ENCODE peak calls at places on chromosomes 16 and 17, in ten cellular contexts. J is HCT116; B is fibroblast of lung; Z is effector memory CD4-positive, alpha-beta T cell; O is stomach; X is GM23248; Y is IMR-90; N is Peyer's patch; H is body of pancreas; V is naive thymus-derived CD4-positive, alpha-beta T cell. I is an unnamed sample. For H3K4me1, H3K36me3 and H3K9me3, the result is how much of the 10 kb centered on the place peaks cover.

GRCh38 chr17:45368661-45369060 is 51.8 kb upstream of the MAP3K14 start:
- DNase-seq in J (no peak), Z (no peak), V (no peak), X (peak), B (peak), O (no peak), N (no peak), Y (peak), H (no peak), I (no peak)

GRCh38 chr16:84928679-84929420 is 82.5 kb downstream of the ZDHHC7 start:
- DNase-seq in Y (peak), O (peak), B (no peak), V (no peak), X (peak), J (no peak), Z (no peak), H (peak), N (no peak), I (no peak)

GRCh38 chr17:62597920-62598319 is 29.6 kb upstream of the MRC2 start:
- DNase-seq in Z (no peak), H (no peak), B (no peak), O (no peak), J (no peak), N (no peak), V (no peak), Y (no peak), X (peak), I (no peak)

GRCh38 chr17:38693700-38694329 is 11.3 kb upstream of the MLLT6 start:
- DNase-seq in J (no peak), H (peak), O (peak), V (no peak), Z (no peak), Y (peak), N (peak), X (peak), B (peak), I (no peak)

GRCh38 chr16:56513972-56514371 is 5.9 kb downstream of the BBS2 start:
- DNase-seq in O (peak), Y (peak), H (peak), N (peak), Z (peak), V (peak), B (peak), J (peak), X (peak), I (peak)

GRCh38 chr17:44108440-44109311 is 14.8 kb downstream of the HDAC5 start:
- DNase-seq in Z (no peak), B (peak), O (peak), Y (peak), N (peak), X (peak), H (peak), V (no peak), J (no peak), I (no peak)

GRCh38 chr16:47924950-47925349 is 230.8 kb downstream of the ABCC12 start:
- DNase-seq in Y (no peak), Z (no peak), H (no peak), J (no peak), B (no peak), O (no peak), V (no peak), X (no peak), N (no peak), I (no peak)

GRCh38 chr17:38625482-38625881 is 19.7 kb upstream of the SRCIN1 start:
- DNase-seq in X (no peak), N (no peak), Z (no peak), O (no peak), H (no peak), Y (no peak), B (no peak), V (no peak), J (no peak), I (no peak)

GRCh38 chr16:14389359-14389758 is 240.7 kb downstream of the PARN start:
- DNase-seq in X (no peak), V (no peak), B (no peak), H (no peak), O (no peak), Y (no peak), N (no peak), J (no peak), Z (no peak), I (no peak)

GRCh38 chr17:79676796-79677195 is 53.9 kb upstream of the ENPP7 start:
- DNase-seq in X (no peak), H (no peak), O (no peak), V (no peak), J (no peak), N (no peak), Y (no peak), B (no peak), Z (no peak), I (no peak)

GRCh38 chr17:2412561-2413021 is 11.7 kb upstream of the MNT start:
- DNase-seq in H (peak), O (no peak), J (no peak), N (no peak), V (no peak), B (no peak), X (peak), Z (no peak), Y (no peak), I (no peak)

GRCh38 chr16:65658339-65659275 is 536.7 kb upstream of the CDH11 start:
- DNase-seq in V (no peak), Y (peak), H (peak), B (peak), O (no peak), J (no peak), Z (no peak), X (peak), N (no peak), I (no peak)

GRCh38 chr16:83899272-83899897 is 470 bp downstream of the MLYCD start:
- DNase-seq in B (peak), Y (peak), H (peak), Z (peak), V (peak), X (peak), O (peak), J (no peak), N (peak), I (peak)

GRCh38 chr17:79392598-79392997 is 218.3 kb downstream of the RBFOX3 start:
- DNase-seq in Y (no peak), Z (no peak), X (no peak), V (no peak), B (no peak), H (no peak), J (no peak), O (no peak), N (no peak), I (no peak)

GRCh38 chr17:50903604-50904521 is 37.7 kb upstream of the TOB1 start:
- DNase-seq in J (no peak), N (no peak), Y (peak), O (no peak), X (peak), B (peak), H (no peak), Z (peak), V (no peak), I (peak)

GRCh38 chr17:39485555-39485954 is 24.3 kb downstream of the CDK12 start:
- DNase-seq in Y (peak), H (no peak), B (peak), Z (no peak), N (no peak), V (no peak), O (no peak), J (peak), X (peak), I (no peak)

GRCh38 chr16:844638-845348 is 44.3 kb upstream of the GNG13 start:
- DNase-seq in O (no peak), X (no peak), B (no peak), J (no peak), N (no peak), Y (no peak), Z (no peak), H (no peak), V (no peak), I (no peak)

GRCh38 chr16:49754495-49755290 is 101.2 kb downstream of the ZNF423 start:
- DNase-seq in X (peak), Z (no peak), J (no peak), N (no peak), B (peak), O (no peak), V (no peak), H (no peak), Y (no peak), I (no peak)

GRCh38 chr17:27788919-27789318 is 11.4 kb downstream of the NOS2 start:
- DNase-seq in V (no peak), X (no peak), Z (no peak), J (no peak), O (no peak), N (no peak), H (no peak), B (no peak), Y (no peak), I (no peak)

GRCh38 chr17:79224903-79225302 is 150.3 kb downstream of the ENGASE start:
- DNase-seq in Z (no peak), B (no peak), N (no peak), Y (no peak), X (no peak), H (no peak), O (no peak), V (no peak), J (no peak), I (no peak)

GRCh38 chr17:77394540-77395295 is 253.9 kb downstream of the SEC14L1 start:
- DNase-seq in Z (no peak), V (no peak), B (peak), H (peak), X (no peak), J (peak), Y (no peak), O (peak), N (no peak), I (no peak)

GRCh38 chr17:40511136-40511535 is 9.7 kb upstream of the TNS4 start:
- DNase-seq in X (no peak), Y (no peak), Z (no peak), O (no peak), N (no peak), B (no peak), H (no peak), J (no peak), V (no peak), I (no peak)

GRCh38 chr16:79618041-79618711 is 17.6 kb upstream of the MAF start:
- DNase-seq in V (no peak), N (no peak), J (no peak), Y (no peak), H (no peak), O (no peak), X (no peak), B (no peak), Z (no peak), I (no peak)

GRCh38 chr17:74097461-74098131 is 105.9 kb upstream of the RPL38 start:
- DNase-seq in J (no peak), X (no peak), O (no peak), H (no peak), N (no peak), Y (no peak), Z (no peak), V (no peak), B (no peak), I (no peak)

GRCh38 chr17:57940653-57941329 is 14.4 kb downstream of the CUEDC1 start:
- DNase-seq in Y (no peak), J (no peak), N (no peak), B (no peak), H (no peak), V (no peak), Z (no peak), O (no peak), X (no peak), I (no peak)

GRCh38 chr17:57939797-57940196 is 15.4 kb downstream of the CUEDC1 start:
- DNase-seq in J (no peak), O (no peak), H (no peak), Z (no peak), V (no peak), Y (no peak), B (no peak), N (peak), X (no peak), I (no peak)

GRCh38 chr17:57940217-57940616 is 15.0 kb downstream of the CUEDC1 start:
- DNase-seq in Z (no peak), X (no peak), J (no peak), Y (no peak), O (no peak), H (no peak), N (no peak), B (no peak), V (no peak), I (no peak)

GRCh38 chr17:57943140-57943539 is 12.1 kb downstream of the CUEDC1 start:
- DNase-seq in J (no peak), X (peak), Y (peak), B (peak), N (no peak), V (no peak), O (no peak), Z (no peak), H (no peak), I (no peak)

GRCh38 chr17:57941384-57942370 is 13.5 kb downstream of the CUEDC1 start:
- DNase-seq in Y (no peak), V (no peak), Z (no peak), X (no peak), B (no peak), N (no peak), H (no peak), J (no peak), O (no peak), I (no peak)
- H3K4me1 ChIP-seq in Y (under half), V (under half), Z (under half), X (under half), B (under half), N (under half), H (under half), J (half or more), O (half or more), I (under half)

GRCh38 chr16:15990902-15991301 is 41.5 kb downstream of the ABCC1 start:
- DNase-seq in B (no peak), Y (no peak), H (no peak), N (no peak), O (no peak), X (no peak), V (no peak), Z (no peak), J (no peak), I (no peak)

GRCh38 chr16:15996432-15997109 is 47.2 kb downstream of the ABCC1 start:
- DNase-seq in B (peak), O (peak), N (no peak), Z (no peak), H (peak), Y (peak), V (no peak), J (peak), X (peak), I (no peak)

GRCh38 chr16:15993541-15993940 is 44.1 kb downstream of the ABCC1 start:
- DNase-seq in B (peak), V (no peak), H (no peak), N (no peak), Y (no peak), Z (no peak), J (no peak), X (peak), O (no peak), I (no peak)

GRCh38 chr16:15993128-15993527 is 43.7 kb downstream of the ABCC1 start:
- DNase-seq in B (no peak), V (no peak), N (no peak), Y (no peak), H (no peak), J (no peak), X (no peak), Z (no peak), O (no peak), I (no peak)

DNA sequence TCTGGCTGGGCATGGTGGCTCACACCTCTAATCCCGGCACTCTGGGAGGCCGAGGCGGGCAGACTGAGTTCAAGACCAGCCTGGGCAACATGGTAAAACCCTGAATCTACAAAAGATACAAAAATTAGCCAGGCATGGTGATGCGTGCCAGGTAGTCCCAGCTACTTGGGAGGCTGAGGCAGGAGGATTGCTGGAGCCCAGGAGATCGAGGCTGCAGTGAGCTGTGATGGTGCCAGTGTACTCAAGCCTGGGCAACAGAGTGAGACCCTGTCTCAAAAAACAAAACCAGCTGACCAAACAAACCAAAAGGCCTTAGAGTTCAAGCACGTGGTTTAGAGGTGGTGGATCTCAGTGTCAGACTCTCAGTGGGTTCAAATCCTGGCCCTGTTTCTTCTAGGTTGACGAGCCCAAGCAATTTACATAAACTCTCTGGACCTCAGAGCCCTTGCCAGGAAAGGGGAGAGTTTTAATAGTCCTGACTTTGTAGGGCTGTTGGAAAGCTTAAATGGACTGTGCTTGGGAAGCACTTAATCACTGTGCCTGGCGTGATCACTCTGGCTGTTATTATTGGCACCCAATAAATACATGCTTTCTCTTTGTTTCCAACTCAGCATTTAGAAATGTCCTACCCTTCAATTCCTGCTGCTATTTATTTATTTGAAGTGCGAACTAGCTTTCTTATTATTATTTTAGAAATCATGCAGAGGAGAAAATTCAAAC is 44.7 kb downstream of the ABCC1 start:
- DNase-seq in Z (no peak), X (peak), B (peak), H (no peak), O (no peak), Y (peak), N (no peak), V (no peak), J (no peak), I (no peak)
- H3K36me3 ChIP-seq in Z (under half), X (under half), B (under half), H (under half), O (under half), Y (under half), N (under half), V (under half), J (under half), I (under half)

GRCh38 chr16:35141303-35141702 is 1681.9 kb downstream of the TP53TG3F start:
- DNase-seq in O (no peak), V (no peak), B (no peak), J (no peak), X (no peak), Z (no peak), Y (no peak), H (no peak), N (no peak), I (no peak)

GRCh38 chr16:35142147-35142808 is 1682.9 kb downstream of the TP53TG3F start:
- DNase-seq in H (no peak), J (no peak), Y (no peak), X (no peak), O (no peak), N (no peak), B (no peak), Z (no peak), V (no peak), I (no peak)

GRCh38 chr16:35142809-35143192 is 1683.4 kb downstream of the TP53TG3F start:
- DNase-seq in Z (no peak), H (no peak), Y (no peak), J (no peak), X (no peak), V (no peak), N (no peak), B (no peak), O (no peak), I (no peak)

GRCh38 chr16:35144212-35144932 is 1685.0 kb downstream of the TP53TG3F start:
- DNase-seq in H (no peak), X (no peak), O (no peak), Z (no peak), Y (no peak), V (no peak), B (no peak), J (no peak), N (no peak), I (no peak)

DNA sequence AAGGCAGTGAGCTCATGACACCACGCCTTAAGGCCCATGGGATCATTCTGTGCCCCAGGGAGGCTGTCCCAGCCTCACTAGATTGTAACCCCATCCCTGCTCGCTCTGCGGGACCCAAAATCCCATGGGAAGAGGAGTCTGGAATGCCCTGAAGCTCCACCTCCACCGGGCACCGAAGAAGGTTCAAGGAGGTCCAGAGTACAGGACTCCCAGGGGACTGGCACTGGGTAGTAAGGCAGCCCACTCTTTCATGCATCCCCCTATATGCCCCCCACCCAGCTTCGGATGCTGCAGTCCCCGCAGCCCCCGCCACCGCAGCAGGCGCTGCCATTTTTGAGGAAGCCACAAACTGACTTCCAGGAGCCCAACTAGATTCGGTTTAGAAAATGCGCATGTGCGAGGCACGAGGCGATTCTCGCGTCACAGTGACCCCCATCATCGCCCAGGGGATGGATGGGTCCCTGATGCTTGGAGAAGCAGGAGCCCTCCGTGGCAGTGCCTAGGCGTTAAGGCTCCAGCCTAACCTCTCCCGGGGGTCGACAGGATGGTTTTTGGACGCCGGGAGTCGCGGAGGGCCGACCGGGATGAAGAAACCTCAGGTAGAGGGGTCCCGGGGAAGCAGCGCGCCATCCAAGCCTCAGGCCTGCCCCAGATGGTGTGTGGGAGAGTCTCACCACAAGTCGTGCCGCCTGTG is 1681.0 kb downstream of the TP53TG3F start:
- DNase-seq in B (no peak), X (no peak), V (no peak), Y (no peak), N (no peak), H (no peak), J (no peak), O (no peak), Z (no peak), I (no peak)
- H3K9me3 ChIP-seq in B (under half), X (under half), V (under half), Y (under half), N (under half), H (under half), J (under half), O (half or more), Z (under half), I (under half)

GRCh38 chr16:23288209-23288608 is 13.9 kb upstream of the SCNN1B start:
- DNase-seq in V (no peak), B (no peak), O (no peak), H (no peak), N (no peak), J (no peak), Y (no peak), Z (no peak), X (peak), I (no peak)

GRCh38 chr16:23283571-23283970 is 18.5 kb upstream of the SCNN1B start:
- DNase-seq in Y (no peak), V (no peak), Z (no peak), B (no peak), X (peak), H (no peak), O (no peak), J (no peak), N (no peak), I (no peak)

GRCh38 chr16:23284584-23284983 is 17.5 kb upstream of the SCNN1B start:
- DNase-seq in V (no peak), J (no peak), Z (no peak), N (no peak), B (no peak), X (no peak), O (no peak), H (no peak), Y (no peak), I (no peak)

GRCh38 chr16:23288726-23289512 is 13.2 kb upstream of the SCNN1B start:
- DNase-seq in J (no peak), N (no peak), Z (no peak), H (no peak), V (no peak), X (no peak), O (no peak), B (no peak), Y (no peak), I (no peak)

DNA sequence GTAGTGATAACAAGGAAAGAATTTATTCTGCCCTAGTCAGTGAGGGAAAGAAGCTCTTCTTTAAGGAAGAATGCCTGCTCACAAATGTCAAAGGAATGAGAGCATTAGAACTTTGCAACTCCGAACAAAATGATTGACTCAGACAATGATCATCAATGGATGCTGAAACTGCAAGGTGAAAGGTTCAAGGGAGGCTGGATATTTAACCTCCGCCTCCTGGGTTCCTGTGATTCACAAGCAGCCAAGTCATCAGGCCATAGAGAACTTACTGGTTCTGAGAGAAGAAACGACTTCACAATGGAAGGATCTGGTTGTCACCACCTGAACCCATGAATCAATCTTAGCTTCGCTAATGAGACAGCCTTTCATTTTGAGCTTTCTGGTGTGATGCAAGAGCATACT is 16.0 kb upstream of the SCNN1B start:
- DNase-seq in J (no peak), N (no peak), O (no peak), Y (peak), Z (no peak), X (peak), H (no peak), B (peak), V (no peak), I (no peak)
- H3K4me1 ChIP-seq in J (under half), N (under half), O (under half), Y (under half), Z (under half), X (under half), H (under half), B (under half), V (under half), I (under half)

GRCh38 chr16:88613293-88613692 is 25.1 kb upstream of the IL17C start:
- DNase-seq in H (no peak), X (no peak), J (no peak), Y (no peak), O (no peak), V (no peak), Z (no peak), N (no peak), B (no peak), I (no peak)
- H3K36me3 ChIP-seq in H (under half), X (under half), J (under half), Y (under half), O (under half), V (under half), Z (under half), N (under half), B (under half), I (half or more)